ENCODE peak calls at places on chromosomes 13 and 19, in five cellular contexts. F, N, Z, R and Y are unnamed samples.

GRCh38 chr13:22736768-22737092 is 444.0 kb upstream of the SGCG start:
- DNase-seq in Z (no peak), R (no peak), F (no peak), N (no peak), Y (no peak)

GRCh38 chr19:57103573-57104277 is 16.1 kb upstream of the USP29 start:
- DNase-seq in N (peak; percentile 0), Z (peak; percentile 83), F (peak; percentile 75), R (peak; percentile 44), Y (no peak)

GRCh38 chr13:80454245-80454644 is 113.3 kb upstream of the SPRY2 start:
- DNase-seq in F (peak; percentile 81), N (peak; percentile 74), R (no peak), Z (no peak), Y (no peak)

GRCh38 chr13:51283361-51283760 is 56.1 kb upstream of the SERPINE3 start:
- DNase-seq in Z (no peak), N (no peak), F (no peak), R (no peak), Y (no peak)

GRCh38 chr19:46271488-46272197 is 25.2 kb upstream of the HIF3A start:
- DNase-seq in N (peak; percentile 95), R (no peak), F (peak; percentile 93), Z (no peak), Y (peak; percentile 55)

GRCh38 chr13:50229935-50230334 is 214.7 kb downstream of the KCNRG start:
- DNase-seq in N (no peak), F (peak; percentile 37), Z (no peak), R (no peak), Y (no peak)

GRCh38 chr13:45339867-45340266 is 1.1 kb downstream of the TPT1 start:
- DNase-seq in Z (no peak), N (no peak), R (no peak), F (no peak), Y (no peak)

GRCh38 chr19:45508681-45508930 is 1.3 kb downstream of the VASP start:
- DNase-seq in Z (peak; percentile 40), R (no peak), F (no peak), N (no peak), Y (no peak)

GRCh38 chr19:32581704-32582164 is 744 bp downstream of the PDCD5 start:
- DNase-seq in Z (peak; percentile 27), R (no peak), N (peak; percentile 24), F (peak; percentile 74), Y (no peak)

GRCh38 chr13:44961997-44962396 is 27.3 kb downstream of the NUFIP1 start:
- DNase-seq in R (no peak), Z (no peak), N (no peak), F (no peak), Y (no peak)

GRCh38 chr19:41273076-41273475 is 8.9 kb downstream of the HNRNPUL1 start:
- DNase-seq in N (no peak), F (no peak), Z (no peak), R (no peak), Y (no peak)

GRCh38 chr19:3544742-3545668 is 6.0 kb downstream of the TEKTIP1 start:
- DNase-seq in R (no peak), Z (peak; percentile 61), N (no peak), F (peak; percentile 58), Y (no peak)

GRCh38 chr19:55456347-55456746 is 5.1 kb downstream of the ISOC2 start:
- DNase-seq in R (no peak), Z (no peak), N (no peak), F (no peak), Y (no peak)

GRCh38 chr13:22193070-22193469 is 522.2 kb downstream of the FGF9 start:
- DNase-seq in Z (no peak), N (no peak), F (no peak), R (no peak), Y (no peak)

GRCh38 chr19:4232614-4233281 is 3.4 kb downstream of the EBI3 start:
- DNase-seq in R (no peak), N (no peak), F (no peak), Z (no peak), Y (no peak)

GRCh38 chr13:111216166-111216960 is 101.3 kb downstream of the ARHGEF7 start:
- DNase-seq in R (no peak), Z (peak; percentile 27), N (peak; percentile 19), F (peak; percentile 45), Y (no peak)

GRCh38 chr19:19427302-19427701 is 21.8 kb downstream of the GATAD2A start:
- DNase-seq in R (no peak), Z (no peak), N (no peak), F (no peak), Y (no peak)

GRCh38 chr19:41421314-41421713 is 5.9 kb downstream of the B3GNT8 start:
- DNase-seq in Z (no peak), F (no peak), R (no peak), N (no peak), Y (no peak)

GRCh38 chr13:88925954-88926353 is 1254.8 kb downstream of the SLITRK5 start:
- DNase-seq in N (no peak), Z (no peak), F (no peak), R (peak; percentile 28), Y (no peak)

GRCh38 chr13:42835012-42835411 is 53.6 kb downstream of the FAM216B start:
- DNase-seq in N (no peak), Z (no peak), F (no peak), R (no peak), Y (no peak)

GRCh38 chr13:77022341-77022740 is 4.6 kb downstream of the FBXL3 start:
- DNase-seq in Z (no peak), F (peak; percentile 51), N (no peak), R (no peak), Y (no peak)

GRCh38 chr19:44807652-44808462 is 1.0 kb upstream of the BCAM start:
- DNase-seq in R (peak; percentile 77), F (peak; percentile 34), Z (no peak), N (no peak), Y (no peak)

GRCh38 chr19:6018786-6019185 is 40.8 kb upstream of the RANBP3 start:
- DNase-seq in F (no peak), Z (no peak), R (no peak), N (no peak), Y (no peak)

GRCh38 chr13:41696163-41697003 is 239.0 kb downstream of the RGCC start:
- DNase-seq in Z (peak; percentile 52), R (no peak), N (peak; percentile 66), F (peak; percentile 76), Y (peak; percentile 80)

GRCh38 chr13:37207646-37208045 is 102.2 kb upstream of the CSNK1A1L start:
- DNase-seq in N (no peak), F (peak; percentile 35), Z (no peak), R (no peak), Y (no peak)

GRCh38 chr19:33241530-33242101 is 16.0 kb upstream of the SLC7A10 start:
- DNase-seq in N (no peak), Z (no peak), R (no peak), F (no peak), Y (no peak)

GRCh38 chr13:39379118-39379517 is 223.9 kb downstream of the LHFPL6 start:
- DNase-seq in N (no peak), R (no peak), F (no peak), Z (no peak), Y (no peak)

GRCh38 chr13:79450110-79450509 is 30.8 kb upstream of the NDFIP2 start:
- DNase-seq in N (no peak), R (no peak), Z (no peak), F (no peak), Y (no peak)

GRCh38 chr13:112802808-112803207 is 113.0 kb downstream of the ATP11A start:
- DNase-seq in Z (no peak), N (no peak), F (no peak), R (no peak), Y (no peak)

DNA sequence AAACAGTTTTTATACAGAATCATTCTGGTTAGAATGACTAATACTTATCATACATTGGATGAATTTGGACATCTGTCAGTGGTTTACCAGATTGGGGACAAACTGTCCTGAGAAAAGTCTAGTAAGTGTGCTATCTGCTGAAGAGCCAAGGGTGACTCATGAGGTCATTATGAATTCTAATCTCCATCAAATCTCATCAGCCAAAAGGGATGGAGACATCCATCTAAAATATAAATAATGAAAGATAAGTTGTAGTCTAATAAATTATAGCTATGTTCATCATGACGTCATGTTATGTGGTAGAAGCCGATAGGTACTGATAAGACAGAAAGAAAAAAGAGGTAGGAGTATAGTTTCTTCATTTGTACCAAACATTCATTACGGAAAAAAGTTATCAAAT is 804.4 kb downstream of the PCDH9 start:
- DNase-seq in Z (no peak), N (no peak), F (peak; percentile 25), R (no peak), Y (no peak)
- H3K4me3 ChIP-seq in Z (no peak overlapping the region), N (no peak overlapping the region), F (no peak overlapping the region), R (no peak overlapping the region), Y (no peak overlapping the region)

GRCh38 chr19:49679832-49680472 is 2.9 kb downstream of the PRMT1 start:
- DNase-seq in F (no peak), N (no peak), Z (no peak), R (no peak), Y (no peak)
- H3K4me3 ChIP-seq in F (no peak overlapping the region), N (peak overlapping the region; percentile 14), Z (peak overlapping the region; percentile 81), R (peak overlapping the region; percentile 42), Y (no peak overlapping the region)

GRCh38 chr19:13022111-13022858 is 27.0 kb downstream of the NFIX start:
- DNase-seq in R (no peak), F (no peak), Z (no peak), N (no peak), Y (no peak)
- H3K4me3 ChIP-seq in R (peak overlapping the region; percentile 75), F (peak overlapping the region; percentile 51), Z (peak overlapping the region; percentile 51), N (peak overlapping the region; percentile 84), Y (peak overlapping the region; percentile 65)

DNA sequence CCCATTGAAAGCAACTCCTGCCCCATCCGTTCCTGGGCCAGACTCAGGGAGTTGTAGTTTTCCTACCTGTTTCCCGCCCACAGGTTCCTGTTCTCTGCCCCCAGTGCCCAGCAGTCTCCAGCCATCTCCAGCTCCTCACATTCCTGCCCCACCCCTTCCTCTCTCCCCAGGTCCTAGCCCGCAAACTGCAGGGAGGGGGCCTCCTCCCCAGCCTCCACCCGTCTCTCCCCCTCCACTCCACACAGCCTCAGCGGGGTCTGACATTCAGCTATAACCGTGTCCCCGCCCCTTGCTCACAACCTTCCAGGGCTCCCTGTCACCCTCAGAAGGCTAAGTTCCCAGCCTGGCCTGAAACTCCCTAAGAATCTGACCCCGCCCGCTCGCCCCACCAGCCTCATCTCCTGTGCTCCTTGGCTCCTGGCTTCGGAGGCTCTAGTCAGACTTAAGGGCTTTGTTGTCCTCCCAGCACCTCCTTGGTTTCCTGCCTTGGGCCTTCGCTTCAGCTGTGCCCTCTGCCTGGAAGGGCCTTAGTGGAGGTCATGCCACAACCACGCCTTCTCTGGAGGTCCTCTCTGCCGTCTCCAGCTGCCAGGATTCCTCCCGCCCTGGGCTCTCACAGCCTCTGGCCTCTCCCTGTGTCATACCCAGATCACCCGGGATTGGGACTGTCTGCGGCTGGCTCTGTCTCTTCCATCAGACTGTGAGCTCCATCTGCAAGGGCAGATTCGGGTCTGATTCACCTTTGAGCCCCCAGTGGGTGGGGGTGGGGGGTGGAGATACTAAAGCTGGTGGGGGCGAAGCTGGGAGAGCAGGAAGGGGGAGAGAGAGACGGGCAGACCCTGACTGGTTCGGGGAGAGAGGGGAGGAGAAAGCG is 5.1 kb upstream of the SPACA6 start:
- DNase-seq in R (peak; percentile 53), Z (peak; percentile 21), F (peak; percentile 60), N (no peak), Y (no peak)
- H3K4me3 ChIP-seq in R (peak overlapping the region; percentile 100), Z (peak overlapping the region; percentile 86), F (peak overlapping the region; percentile 97), N (peak overlapping the region; percentile 96), Y (peak overlapping the region; percentile 96)

DNA sequence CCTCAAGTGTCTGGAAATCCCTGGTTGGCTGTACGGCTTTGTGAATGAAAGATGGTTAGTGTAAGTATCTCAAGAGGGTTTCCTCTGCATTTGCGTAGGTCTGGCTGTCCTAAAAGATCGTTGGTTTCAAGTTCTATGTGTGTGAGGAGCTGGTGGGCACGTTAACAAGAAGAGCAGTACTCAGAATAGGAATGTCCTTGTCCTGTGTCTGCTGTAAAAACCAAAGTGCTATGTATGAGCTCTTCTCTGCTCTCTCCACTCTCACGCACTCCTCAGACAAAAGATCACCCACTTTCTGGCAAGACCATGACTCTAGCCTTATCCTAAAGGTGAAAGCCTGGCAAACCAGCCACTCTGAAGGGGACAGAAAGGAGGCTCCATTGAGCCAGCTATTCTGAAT is 39.1 kb downstream of the USP12 start:
- DNase-seq in N (no peak), Z (no peak), F (no peak), R (no peak), Y (no peak)
- H3K4me3 ChIP-seq in N (no peak overlapping the region), Z (no peak overlapping the region), F (no peak overlapping the region), R (no peak overlapping the region), Y (no peak overlapping the region)